ENCODE peak calls at places on chromosome 19, in nine cellular contexts. C, D, F, U, E, M, Z, I and J are unnamed samples.

GRCh38 chr19:52542984-52543664 is 15.7 kb downstream of the ZNF808 start:
- DNase-seq in U (no peak), D (peak; percentile 32), C (peak; percentile 21), I (no peak), M (no peak), E (no peak), Z (no peak), F (no peak), J (no peak)

GRCh38 chr19:13920940-13921744 is 15.1 kb downstream of the CC2D1A start:
- DNase-seq in I (peak; percentile 74), D (no peak), C (peak; percentile 18), E (no peak), F (peak; percentile 9), Z (peak; percentile 53), M (no peak), U (no peak), J (no peak)

GRCh38 chr19:17614476-17614875 is 59.0 kb downstream of the COLGALT1 start:
- DNase-seq in E (no peak), U (no peak), M (no peak), F (no peak), C (no peak), I (no peak), Z (no peak), D (no peak), J (no peak)

GRCh38 chr19:49567722-49568454 is 12.5 kb downstream of the NOSIP start:
- DNase-seq in Z (no peak), I (peak; percentile 76), E (no peak), D (peak; percentile 75), F (no peak), C (peak; percentile 64), U (no peak), M (no peak), J (no peak)

GRCh38 chr19:441213-441823 is 19.5 kb downstream of the SHC2 start:
- DNase-seq in I (no peak), D (no peak), Z (no peak), F (no peak), M (no peak), E (no peak), C (no peak), U (no peak), J (no peak)

GRCh38 chr19:947090-947706 is 21.4 kb downstream of the ARID3A start:
- DNase-seq in D (no peak), M (no peak), C (no peak), Z (no peak), I (no peak), F (no peak), E (no peak), U (no peak), J (no peak)

GRCh38 chr19:843836-844299 is 3.1 kb downstream of the PRTN3 start:
- DNase-seq in E (no peak), C (no peak), M (no peak), D (no peak), U (no peak), I (no peak), F (no peak), Z (no peak), J (no peak)

GRCh38 chr19:8004723-8005513 is 523 bp downstream of the ELAVL1 start:
- DNase-seq in C (peak; percentile 32), I (peak; percentile 57), D (no peak), U (no peak), M (peak; percentile 26), F (peak; percentile 26), Z (no peak), E (no peak), J (no peak)

GRCh38 chr19:37218592-37218935 is 550 bp downstream of the ZNF383 start:
- DNase-seq in C (peak; percentile 12), U (no peak), E (no peak), F (no peak), Z (no peak), M (no peak), D (peak; percentile 12), I (peak; percentile 50), J (no peak)